ENCODE peak calls at places on chromosomes 2 and 18, in five cellular contexts. M is AG04450; L is effector memory CD8-positive, alpha-beta T cell; S is T-helper 9 cell; X is KBM-7. A is an unnamed sample.

GRCh38 chr2:88753833-88754584 is 62.5 kb downstream of the RPIA start:
- DNase-seq in M (no peak), L (no peak), S (no peak), X (no peak), A (no peak)

GRCh38 chr18:33666915-33667314 is 88.9 kb downstream of the ASXL3 start:
- DNase-seq in M (no peak), L (no peak), S (no peak), X (no peak), A (no peak)

GRCh38 chr2:113213061-113213930 is 39.5 kb downstream of the PSD4 start:
- DNase-seq in M (no peak), L (no peak), S (no peak), X (no peak), A (no peak)

GRCh38 chr18:23213200-23213599 is 77.9 kb downstream of the CABLES1 start:
- DNase-seq in M (no peak), L (no peak), S (no peak), X (no peak), A (no peak)

GRCh38 chr18:30903566-30903965 is 139.0 kb downstream of the DSC3 start:
- DNase-seq in M (no peak), L (no peak), S (no peak), X (no peak), A (no peak)

GRCh38 chr2:68799615-68800400 is 65.2 kb downstream of the ARHGAP25 start:
- DNase-seq in M (no peak), L (no peak), S (no peak), X (no peak), A (no peak)

GRCh38 chr18:70288851-70289328 is at the start of gene SOCS6:
- DNase-seq in M (peak), L (no peak), S (peak), X (peak), A (peak)

GRCh38 chr2:217945530-217945929 is 57.3 kb downstream of the TNS1 start:
- DNase-seq in M (no peak), L (no peak), S (no peak), X (no peak), A (no peak)

GRCh38 chr2:70527447-70528080 is 26.1 kb downstream of the TGFA start:
- DNase-seq in M (no peak), L (no peak), S (no peak), X (no peak), A (no peak)

GRCh38 chr18:12248926-12249720 is 5.0 kb upstream of the CIDEA start:
- DNase-seq in M (no peak), L (no peak), S (no peak), X (no peak), A (no peak)

GRCh38 chr2:104929663-104930062 is 75.7 kb downstream of the POU3F3 start:
- DNase-seq in M (no peak), L (no peak), S (no peak), X (no peak), A (no peak)

GRCh38 chr2:45014016-45014702 is 4.9 kb upstream of the SIX2 start:
- DNase-seq in M (no peak), L (no peak), S (no peak), X (peak), A (peak)

GRCh38 chr2:224778474-224778877 is 62.3 kb upstream of the CCDC195 start:
- DNase-seq in M (peak), L (peak), S (peak), X (peak), A (peak)

GRCh38 chr2:240149943-240150784 is 9.7 kb upstream of the OTOS start:
- DNase-seq in M (no peak), L (peak), S (peak), X (peak), A (no peak)

GRCh38 chr18:78021196-78021595 is 771.5 kb downstream of the GALR1 start:
- DNase-seq in M (no peak), L (no peak), S (no peak), X (no peak), A (no peak)

GRCh38 chr2:239164281-239164871 is 236.4 kb downstream of the HDAC4 start:
- DNase-seq in M (no peak), L (no peak), S (no peak), X (no peak), A (no peak)

GRCh38 chr2:223979730-223980396 is 22.6 kb downstream of the MRPL44 start:
- DNase-seq in M (no peak), L (no peak), S (no peak), X (no peak), A (no peak)

GRCh38 chr2:152925540-152926448 is 207.4 kb downstream of the ARL6IP6 start:
- DNase-seq in M (no peak), L (peak), S (peak), X (peak), A (peak)

GRCh38 chr18:77072566-77072965 is 60.0 kb downstream of the MBP start:
- DNase-seq in M (no peak), L (no peak), S (no peak), X (no peak), A (no peak)

GRCh38 chr2:54381293-54381692 is 74.8 kb upstream of the SPTBN1 start:
- DNase-seq in M (no peak), L (no peak), S (no peak), X (no peak), A (no peak)

GRCh38 chr2:127857494-127857818 is 499 bp downstream of the POLR2D start:
- DNase-seq in M (no peak), L (peak), S (peak), X (peak), A (no peak)

GRCh38 chr18:58135806-58136331 is 91.8 kb downstream of the NEDD4L start:
- DNase-seq in M (peak), L (peak), S (no peak), X (peak), A (peak)

GRCh38 chr2:239236808-239237205 is 164.0 kb downstream of the HDAC4 start:
- DNase-seq in M (no peak), L (no peak), S (no peak), X (peak), A (no peak)

GRCh38 chr2:111617299-111617803 is 266.6 kb downstream of the ANAPC1 start:
- DNase-seq in M (peak), L (no peak), S (no peak), X (no peak), A (no peak)

GRCh38 chr2:193900292-193900691 is 1705.6 kb upstream of the TMEFF2 start:
- DNase-seq in M (no peak), L (no peak), S (no peak), X (no peak), A (no peak)

GRCh38 chr2:240893363-240893828 is 2.6 kb downstream of the MAB21L4 start:
- DNase-seq in M (no peak), L (no peak), S (no peak), X (no peak), A (no peak)

GRCh38 chr2:54618646-54619565 is 104.6 kb upstream of the EML6 start:
- DNase-seq in M (no peak), L (no peak), S (no peak), X (peak), A (no peak)

GRCh38 chr2:21422050-21422449 is 298.3 kb downstream of the TDRD15 start:
- DNase-seq in M (no peak), L (no peak), S (no peak), X (peak), A (peak)

GRCh38 chr2:2826621-2827020 is 495.5 kb upstream of the MYT1L start:
- DNase-seq in M (no peak), L (no peak), S (no peak), X (no peak), A (no peak)

GRCh38 chr2:128797937-128798336 is 479.3 kb upstream of the HS6ST1 start:
- DNase-seq in M (no peak), L (no peak), S (no peak), X (no peak), A (no peak)

GRCh38 chr2:71530246-71530986 is 77.1 kb downstream of the DYSF start:
- DNase-seq in M (no peak), L (no peak), S (no peak), X (peak), A (peak)

GRCh38 chr2:165455940-165456479 is 13.5 kb upstream of the CSRNP3 start:
- DNase-seq in M (no peak), L (no peak), S (no peak), X (no peak), A (no peak)

GRCh38 chr2:232979871-232980461 is 33.1 kb downstream of the NGEF start:
- DNase-seq in M (peak), L (no peak), S (no peak), X (no peak), A (no peak)

GRCh38 chr2:233285921-233286320 is 21.7 kb upstream of the SAG start:
- DNase-seq in M (no peak), L (no peak), S (no peak), X (no peak), A (no peak)

GRCh38 chr2:61645911-61646310 is 107.8 kb upstream of the XPO1 start:
- DNase-seq in M (peak), L (no peak), S (no peak), X (peak), A (no peak)

A was measured in GDM1.